ENCODE peak calls at places on chromosomes 16 and 17, in six cellular contexts. K is PC-9, J is tibial nerve, S is tibial artery, T is heart right ventricle, P is HAP-1. G is an unnamed sample. For H3K36me3 and H3K4me1, the result is how much of the 10 kb centered on the place peaks cover.

GRCh38 chr16:89041571-89042481 is 51.8 kb upstream of the ACSF3 start:
- DNase-seq in K (no peak), J (no peak), S (no peak), T (peak), P (no peak), G (no peak)

GRCh38 chr17:4591529-4591928 is 7.2 kb downstream of the SMTNL2 start:
- DNase-seq in K (peak), J (no peak), S (no peak), T (no peak), P (no peak), G (no peak)

GRCh38 chr17:63826468-63827001 is 696 bp upstream of the PSMC5 start:
- DNase-seq in K (no peak), J (no peak), S (no peak), T (no peak), P (no peak), G (no peak)

GRCh38 chr17:67227488-67227887 is 17.5 kb downstream of the HELZ start:
- DNase-seq in K (no peak), J (no peak), S (no peak), T (no peak), P (no peak), G (no peak)

GRCh38 chr16:1996175-1996574 is 6.4 kb downstream of the SYNGR3 start:
- DNase-seq in K (no peak), J (no peak), S (no peak), T (no peak), P (no peak), G (no peak)

GRCh38 chr16:15950869-15951268 is 1.5 kb downstream of the ABCC1 start:
- DNase-seq in K (no peak), J (no peak), S (no peak), T (no peak), P (no peak), G (no peak)

GRCh38 chr17:49646391-49647255 is 31.3 kb downstream of the SPOP start:
- DNase-seq in K (peak), J (no peak), S (peak), T (no peak), P (no peak), G (no peak)

GRCh38 chr16:79284760-79285159 is 315.8 kb downstream of the MAF start:
- DNase-seq in K (no peak), J (no peak), S (no peak), T (no peak), P (no peak), G (no peak)

GRCh38 chr17:49779730-49780220 is 8.7 kb upstream of the KAT7 start:
- DNase-seq in K (peak), J (no peak), S (peak), T (no peak), P (no peak), G (no peak)

GRCh38 chr17:18031955-18032354 is 7.0 kb downstream of the ATPAF2 start:
- DNase-seq in K (no peak), J (no peak), S (no peak), T (no peak), P (no peak), G (no peak)

GRCh38 chr16:30115238-30115637 is 1.9 kb upstream of the GDPD3 start:
- DNase-seq in K (peak), J (no peak), S (no peak), T (no peak), P (no peak), G (no peak)
- H3K36me3 ChIP-seq in K (under half), J (under half), S (half or more), T (half or more), P (under half), G (under half)

GRCh38 chr17:48606892-48607241 is 2.1 kb upstream of the HOXB6 start:
- DNase-seq in K (no peak), J (no peak), S (no peak), T (no peak), P (no peak), G (no peak)

GRCh38 chr17:48605991-48606891 is 1.5 kb upstream of the HOXB6 start:
- DNase-seq in K (no peak), J (no peak), S (no peak), T (no peak), P (no peak), G (no peak)

GRCh38 chr17:48604770-48605329 is at the start of gene HOXB6:
- DNase-seq in K (peak), J (no peak), S (no peak), T (no peak), P (no peak), G (no peak)

GRCh38 chr17:48603959-48604769 is 622 bp downstream of the HOXB6 start:
- DNase-seq in K (peak), J (no peak), S (no peak), T (no peak), P (no peak), G (no peak)

DNA sequence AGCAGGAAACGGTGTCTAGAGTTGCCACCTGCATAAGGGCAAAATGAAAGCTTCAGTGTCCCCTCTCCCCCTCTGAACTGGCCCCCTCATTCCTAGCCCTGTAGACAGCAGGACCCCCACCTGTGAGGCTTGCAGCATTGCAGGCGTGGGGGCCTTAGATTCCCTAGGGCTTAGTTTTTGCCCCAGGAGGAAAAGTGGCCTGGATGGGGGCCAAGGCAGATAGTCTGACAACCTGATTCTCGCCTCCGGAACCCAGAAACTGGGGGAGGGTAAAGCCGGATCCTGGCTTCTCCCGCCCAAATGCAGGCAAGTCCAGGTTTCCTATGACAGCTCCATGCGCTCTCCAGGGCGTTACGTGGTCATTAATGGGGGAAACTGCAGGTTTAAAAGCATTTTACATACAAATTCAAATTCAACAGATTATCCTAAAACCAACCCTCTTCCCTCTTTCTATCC is 651 bp upstream of the HOXB6 start:
- DNase-seq in K (no peak), J (no peak), S (no peak), T (no peak), P (no peak), G (no peak)
- H3K4me1 ChIP-seq in K (under half), J (under half), S (under half), T (under half), P (under half), G (under half)

GRCh38 chr17:8826808-8827435 is 27.8 kb upstream of the MFSD6L start:
- DNase-seq in K (no peak), J (no peak), S (no peak), T (no peak), P (no peak), G (no peak)

GRCh38 chr17:8831234-8831849 is 32.2 kb upstream of the MFSD6L start:
- DNase-seq in K (no peak), J (no peak), S (no peak), T (no peak), P (no peak), G (no peak)

GRCh38 chr17:8830141-8830540 is 31.0 kb upstream of the MFSD6L start:
- DNase-seq in K (no peak), J (no peak), S (no peak), T (no peak), P (no peak), G (no peak)

GRCh38 chr17:8828517-8828875 is 29.3 kb upstream of the MFSD6L start:
- DNase-seq in K (no peak), J (no peak), S (no peak), T (no peak), P (no peak), G (no peak)

GRCh38 chr17:8829036-8829941 is 30.1 kb upstream of the MFSD6L start:
- DNase-seq in K (no peak), J (no peak), S (no peak), T (no peak), P (no peak), G (no peak)
- H3K36me3 ChIP-seq in K (under half), J (under half), S (under half), T (under half), P (under half), G (under half)

DNA sequence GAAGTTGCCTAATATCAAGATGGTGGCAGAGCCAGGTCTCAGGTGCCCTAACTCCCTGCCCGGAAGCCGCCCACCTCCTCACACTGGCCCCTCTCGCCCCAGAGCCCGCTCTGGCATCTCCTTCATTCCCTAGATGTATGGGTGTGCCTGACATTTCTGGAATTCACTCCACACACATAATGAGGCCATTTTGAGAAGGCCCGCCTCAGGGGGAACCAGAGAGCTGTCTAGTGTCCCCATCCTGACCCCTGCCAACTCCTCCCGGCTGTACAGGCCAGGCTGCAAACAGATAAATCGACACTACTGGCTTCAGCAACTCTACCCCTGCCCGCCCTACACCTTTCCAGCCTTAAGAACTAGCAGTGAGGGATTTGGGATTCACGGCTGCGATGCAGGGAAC is 7.7 kb downstream of the WNT3 start:
- DNase-seq in K (no peak), J (no peak), S (no peak), T (no peak), P (no peak), G (no peak)
- H3K4me1 ChIP-seq in K (under half), J (under half), S (under half), T (under half), P (under half), G (under half)

GRCh38 chr16:55488306-55488705 is 9.3 kb downstream of the MMP2 start:
- DNase-seq in K (no peak), J (no peak), S (peak), T (no peak), P (no peak), G (no peak)

GRCh38 chr16:55490301-55490700 is 11.3 kb downstream of the MMP2 start:
- DNase-seq in K (no peak), J (no peak), S (peak), T (no peak), P (no peak), G (no peak)

GRCh38 chr16:55489119-55489955 is 10.3 kb downstream of the MMP2 start:
- DNase-seq in K (no peak), J (no peak), S (peak), T (no peak), P (no peak), G (no peak)

GRCh38 chr16:55489956-55490265 is 10.9 kb downstream of the MMP2 start:
- DNase-seq in K (no peak), J (no peak), S (no peak), T (no peak), P (no peak), G (no peak)

DNA sequence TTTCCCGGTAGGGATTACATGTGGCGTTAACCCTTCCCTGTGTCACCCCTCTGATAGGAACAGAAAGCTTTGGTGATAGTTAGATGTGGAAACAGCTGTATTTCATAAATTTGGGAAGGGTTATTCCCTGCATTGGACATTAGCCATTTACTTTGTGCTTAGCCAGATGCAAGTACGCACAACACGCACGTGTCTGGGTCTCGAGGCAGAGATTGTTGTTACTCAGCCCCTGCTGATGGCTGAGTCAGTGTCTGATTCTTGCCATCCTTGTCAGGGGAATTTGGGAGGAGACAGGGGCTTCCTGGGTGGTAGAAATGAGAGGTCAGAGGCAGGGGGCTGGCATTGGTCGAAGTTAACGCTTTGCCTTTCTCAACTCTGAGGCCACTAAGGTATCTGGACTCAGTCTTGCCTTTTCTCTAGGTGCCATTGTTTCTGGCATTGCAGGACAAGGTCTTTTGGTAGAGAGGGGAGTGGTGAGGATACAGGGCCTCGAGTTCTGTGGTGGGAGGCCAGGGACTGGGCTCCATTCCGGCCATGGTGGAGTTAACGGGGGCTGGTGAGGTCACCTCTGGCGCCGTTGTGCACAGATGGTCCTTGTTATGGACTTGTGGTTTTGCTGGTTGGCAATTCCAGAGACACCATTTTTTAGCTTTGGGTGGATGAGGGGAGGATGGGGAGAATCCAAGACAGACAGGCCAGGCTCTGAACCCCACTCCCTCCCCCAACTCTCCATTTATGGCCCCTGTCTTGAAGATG is 8.2 kb downstream of the MMP2 start:
- DNase-seq in K (no peak), J (no peak), S (peak), T (no peak), P (no peak), G (no peak)
- H3K36me3 ChIP-seq in K (under half), J (under half), S (under half), T (half or more), P (under half), G (under half)

DNA sequence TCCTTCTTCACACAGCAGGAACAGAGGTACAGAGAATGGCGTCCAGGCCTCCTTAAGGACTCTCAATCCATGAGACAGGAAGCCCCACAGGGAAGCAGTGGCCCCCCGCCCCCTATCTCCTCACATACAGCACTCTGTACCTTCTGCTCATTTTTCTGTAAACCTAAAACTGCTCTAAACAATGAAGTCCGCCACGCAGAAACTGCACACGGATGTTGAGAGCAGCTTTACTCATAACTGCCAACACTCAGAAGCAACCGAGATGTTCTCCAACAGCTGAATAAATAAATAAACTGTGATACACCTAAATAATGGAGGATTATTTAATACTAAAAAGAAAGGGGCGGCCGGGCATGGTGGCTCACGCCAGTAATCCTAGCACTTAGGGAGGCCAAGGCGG is 9.9 kb downstream of the TBC1D16 start:
- DNase-seq in K (no peak), J (no peak), S (no peak), T (no peak), P (no peak), G (no peak)
- H3K4me1 ChIP-seq in K (under half), J (half or more), S (under half), T (under half), P (under half), G (under half)

GRCh38 chr17:791807-792206 is 9.7 kb downstream of the MRM3 start:
- DNase-seq in K (no peak), J (no peak), S (no peak), T (no peak), P (no peak), G (no peak)
- H3K36me3 ChIP-seq in K (under half), J (under half), S (under half), T (half or more), P (half or more), G (under half)

GRCh38 chr17:57903961-57904360 is 51.3 kb downstream of the CUEDC1 start:
- DNase-seq in K (no peak), J (no peak), S (no peak), T (no peak), P (no peak), G (no peak)
- H3K4me1 ChIP-seq in K (half or more), J (half or more), S (under half), T (half or more), P (under half), G (under half)

G was measured in breast epithelium.